ENCODE peak calls at places on chromosomes 12 and 14, in four cellular contexts. X, J, N and P are unnamed samples.

GRCh38 chr12:95083938-95084337 is 10.5 kb upstream of the NR2C1 start:
- DNase-seq in X (peak; percentile 39), J (peak; percentile 35), N (no peak), P (no peak)

GRCh38 chr12:76927170-76927784 is 48.5 kb upstream of the CSRP2 start:
- DNase-seq in X (peak; percentile 29), J (peak; percentile 22), N (peak; percentile 8), P (peak; percentile 39)

GRCh38 chr12:57896437-57897201 is 44.7 kb upstream of the ATP23 start:
- DNase-seq in X (peak; percentile 62), J (peak; percentile 63), N (no peak), P (peak; percentile 54)

GRCh38 chr14:34981743-34982420 is 910 bp upstream of the SRP54 start:
- DNase-seq in X (peak; percentile 53), J (no peak), N (no peak), P (no peak)

GRCh38 chr12:28601659-28602058 is 411.4 kb downstream of the CCDC91 start:
- DNase-seq in X (no peak), J (no peak), N (no peak), P (no peak)

GRCh38 chr12:110316861-110317260 is 35.8 kb downstream of the ATP2A2 start:
- DNase-seq in X (no peak), J (no peak), N (no peak), P (peak; percentile 76)

GRCh38 chr14:68959035-68959434 is 20.1 kb downstream of the ACTN1 start:
- DNase-seq in X (no peak), J (no peak), N (no peak), P (no peak)

GRCh38 chr14:72701610-72702009 is 192.3 kb downstream of the DPF3 start:
- DNase-seq in X (peak; percentile 31), J (no peak), N (no peak), P (no peak)

GRCh38 chr12:91058821-91059220 is 997 bp upstream of the KERA start:
- DNase-seq in X (no peak), J (no peak), N (no peak), P (peak; percentile 47)

GRCh38 chr14:23725980-23726746 is 90.0 kb downstream of the DHRS2 start:
- DNase-seq in X (peak; percentile 61), J (no peak), N (no peak), P (peak; percentile 84)

GRCh38 chr14:90871605-90872233 is 55.5 kb upstream of the TTC7B start:
- DNase-seq in X (peak; percentile 48), J (no peak), N (no peak), P (peak; percentile 70)

GRCh38 chr14:24297190-24297964 is 2.2 kb downstream of the DHRS1 start:
- DNase-seq in X (peak; percentile 32), J (peak; percentile 73), N (no peak), P (peak; percentile 42)

GRCh38 chr14:45716506-45716905 is 463.5 kb upstream of the MIS18BP1 start:
- DNase-seq in X (no peak), J (peak; percentile 85), N (no peak), P (no peak)

GRCh38 chr14:96906434-96906833 is 109.3 kb downstream of the VRK1 start:
- DNase-seq in X (no peak), J (no peak), N (no peak), P (no peak)